ENCODE peak calls at places on chromosomes 11 and 22, in six cellular contexts. Q is A549, M is K562, N is upper lobe of left lung, L is HepG2, S is GM12878. R is an unnamed sample.

GRCh38 chr22:43253839-43254238 is 66.9 kb upstream of the TTLL12 start:
- ATAC-seq in Q (no peak), M (no peak), L (no peak), S (no peak), N (no peak), R (no peak)

GRCh38 chr22:25406510-25407210 is 157.8 kb upstream of the GRK3 start:
- ATAC-seq in S (no peak), M (no peak), L (peak), Q (no peak), N (no peak), R (no peak)

GRCh38 chr11:111378773-111379499 is at the start of gene POU2AF1:
- ATAC-seq in N (peak), L (no peak), Q (no peak), S (peak), M (peak), R (peak)

GRCh38 chr22:40265783-40266182 is 80.5 kb upstream of the ADSL start:
- ATAC-seq in L (no peak), M (no peak), Q (no peak), S (no peak), N (no peak), R (no peak)

GRCh38 chr22:41334215-41334614 is 32.9 kb downstream of the ZC3H7B start:
- ATAC-seq in L (no peak), N (no peak), S (no peak), M (no peak), Q (no peak), R (peak)

GRCh38 chr11:47177846-47178245 is 1.2 kb upstream of the ARFGAP2 start:
- ATAC-seq in N (no peak), M (no peak), Q (no peak), L (peak), S (no peak), R (no peak)

GRCh38 chr22:44448271-44448780 is 49.7 kb downstream of the RTL6 start:
- ATAC-seq in S (peak), Q (peak), L (no peak), N (no peak), M (no peak), R (peak)

GRCh38 chr11:123103326-123103980 is 41.5 kb upstream of the HSPA8 start:
- ATAC-seq in L (peak), M (peak), N (no peak), Q (peak), S (peak), R (peak)

GRCh38 chr11:61923166-61924015 is 6.0 kb upstream of the RAB3IL1 start:
- ATAC-seq in L (peak), S (no peak), Q (no peak), N (peak), M (peak), R (peak)

GRCh38 chr11:114077482-114078305 is 18.2 kb downstream of the ZBTB16 start:
- ATAC-seq in L (no peak), Q (no peak), N (no peak), M (no peak), S (no peak), R (no peak)

GRCh38 chr11:15884792-15885540 is 471.4 kb downstream of the SOX6 start:
- ATAC-seq in Q (no peak), M (peak), N (no peak), S (no peak), L (no peak), R (no peak)

GRCh38 chr11:64629796-64630562 is 39.0 kb downstream of the SLC22A12 start:
- ATAC-seq in N (no peak), M (peak), S (no peak), L (no peak), Q (no peak), R (peak)

GRCh38 chr11:124622531-124623451 is at the start of gene TBRG1:
- ATAC-seq in N (peak), Q (peak), L (peak), M (peak), S (peak), R (peak)
- TF ChIP-seq EP300 in N (no peak), Q (no peak), L (no peak), M (no peak), S (no peak), R (no peak)

DNA sequence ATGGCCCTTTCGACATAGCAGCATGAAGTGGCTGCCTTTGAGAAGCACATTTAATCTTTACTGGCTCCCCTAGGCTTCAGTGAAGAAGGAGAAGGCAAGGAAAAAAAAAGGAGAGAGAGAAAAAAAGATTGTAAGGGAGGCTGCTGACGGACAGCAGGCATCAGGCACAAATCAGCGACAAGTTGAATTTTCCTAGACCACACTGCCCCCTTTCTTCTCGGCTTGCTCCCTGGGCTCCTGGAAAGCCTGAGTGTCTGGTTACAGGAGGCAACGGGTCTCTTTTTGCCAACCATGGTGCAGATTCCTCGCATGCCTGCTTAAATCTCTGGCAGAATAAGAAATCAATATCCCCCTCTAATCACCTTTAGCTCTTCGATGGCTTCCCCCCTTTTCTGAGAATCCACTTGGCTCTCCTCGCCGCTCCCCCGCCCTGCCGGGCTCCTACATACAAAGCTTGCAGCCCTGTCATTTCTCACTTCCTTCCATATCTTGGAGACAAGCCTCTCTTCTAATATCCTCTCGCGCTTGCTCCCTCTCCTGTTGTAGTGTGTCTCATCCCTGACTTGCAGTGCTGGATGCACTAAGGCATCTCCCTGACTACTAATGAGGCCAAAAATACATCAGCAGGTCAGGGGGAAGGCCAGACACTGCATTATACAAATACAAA is 14.3 kb downstream of the BLID start:
- ATAC-seq in L (peak), Q (no peak), S (no peak), M (no peak), N (peak), R (peak)
- TF ChIP-seq EP300 in L (no peak), Q (no peak), S (no peak), M (no peak), N (no peak), R (no peak)

GRCh38 chr22:37198290-37199102 is 10.4 kb upstream of the C1QTNF6 start:
- ATAC-seq in M (peak), Q (peak), S (peak), N (peak), L (peak), R (peak)
- TF ChIP-seq EP300 in M (no peak), Q (no peak), S (no peak), N (no peak), L (peak), R (no peak)

DNA sequence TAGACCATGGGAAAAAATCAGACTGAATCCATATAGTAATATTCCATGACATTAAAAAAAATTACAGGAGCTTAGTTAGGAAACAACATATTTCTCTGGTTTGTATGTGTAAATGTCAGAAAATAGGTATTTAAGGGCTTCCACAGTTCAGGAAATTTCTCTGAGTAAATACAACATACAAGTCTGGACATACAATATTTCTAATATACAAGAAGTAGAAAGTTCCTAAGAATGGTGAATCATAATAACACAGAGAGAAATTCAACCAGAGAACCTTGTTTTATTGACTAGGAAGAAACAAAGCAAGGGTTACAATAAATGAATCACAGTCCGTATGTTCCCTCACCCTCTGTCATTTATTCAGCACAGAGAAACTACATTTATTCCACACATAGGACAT is 532.7 kb upstream of the FAT3 start:
- ATAC-seq in L (no peak), S (no peak), Q (no peak), N (no peak), M (no peak), R (no peak)
- TF ChIP-seq EP300 in L (no peak), S (no peak), Q (no peak), N (no peak), M (no peak), R (no peak)